ENCODE peak calls at places on chromosomes 13 and 19, in nine cellular contexts. One of them, this sample, is unnamed.
A peak's percentile ranks its signal among the peaks of the same experiment; 100 is the strongest.

GRCh38 chr13:40672310-40673060 is 6.0 kb upstream of the FOXO1 start:
- DNase-seq in A673: peak; percentile 82
- DNase-seq in kidney epithelial cell: no peak
- DNase-seq in Peyer's patch: no peak
- DNase-seq in Caco-2: no peak
- DNase-seq in right lobe of liver: no peak
- DNase-seq in mammary epithelial cell: peak; percentile 85
- DNase-seq in BJ: peak; percentile 39
- DNase-seq in GM23338: peak; percentile 72
- DNase-seq in this sample: no peak

GRCh38 chr19:56211718-56212117 is 9.6 kb downstream of the ZSCAN5C start:
- DNase-seq in mammary epithelial cell: no peak
- DNase-seq in Caco-2: no peak
- DNase-seq in Peyer's patch: no peak
- DNase-seq in kidney epithelial cell: no peak
- DNase-seq in BJ: no peak
- DNase-seq in right lobe of liver: no peak
- DNase-seq in A673: no peak
- DNase-seq in GM23338: peak; percentile 23
- DNase-seq in this sample: no peak

GRCh38 chr19:20325151-20325550 is 158.1 kb downstream of the ZNF486 start:
- DNase-seq in A673: no peak
- DNase-seq in kidney epithelial cell: no peak
- DNase-seq in GM23338: no peak
- DNase-seq in Caco-2: no peak
- DNase-seq in mammary epithelial cell: no peak
- DNase-seq in BJ: no peak
- DNase-seq in Peyer's patch: no peak
- DNase-seq in right lobe of liver: no peak
- DNase-seq in this sample: no peak

GRCh38 chr13:61084983-61085382 is 330.7 kb downstream of the PCDH20 start:
- DNase-seq in Peyer's patch: no peak
- DNase-seq in right lobe of liver: no peak
- DNase-seq in GM23338: no peak
- DNase-seq in mammary epithelial cell: no peak
- DNase-seq in kidney epithelial cell: no peak
- DNase-seq in Caco-2: no peak
- DNase-seq in A673: peak; percentile 20
- DNase-seq in BJ: no peak
- DNase-seq in this sample: no peak

GRCh38 chr19:54137114-54137912 is at the start of gene CNOT3:
- DNase-seq in Caco-2: peak; percentile 100
- DNase-seq in BJ: peak; percentile 100
- DNase-seq in right lobe of liver: peak; percentile 100
- DNase-seq in mammary epithelial cell: peak; percentile 100
- DNase-seq in Peyer's patch: peak; percentile 98
- DNase-seq in GM23338: peak; percentile 100
- DNase-seq in A673: peak; percentile 100
- DNase-seq in kidney epithelial cell: peak; percentile 100
- DNase-seq in this sample: peak; percentile 100

GRCh38 chr13:25375727-25376358 is 4.1 kb downstream of the ATP8A2 start:
- DNase-seq in BJ: no peak
- DNase-seq in mammary epithelial cell: peak; percentile 14
- DNase-seq in A673: peak; percentile 76
- DNase-seq in GM23338: peak; percentile 80
- DNase-seq in kidney epithelial cell: no peak
- DNase-seq in Caco-2: peak; percentile 49
- DNase-seq in right lobe of liver: no peak
- DNase-seq in Peyer's patch: no peak
- DNase-seq in this sample: no peak

GRCh38 chr19:48842744-48843162 is 6.5 kb upstream of the HSD17B14 start:
- DNase-seq in Caco-2: peak; percentile 67
- DNase-seq in GM23338: peak; percentile 93
- DNase-seq in mammary epithelial cell: no peak
- DNase-seq in A673: peak; percentile 70
- DNase-seq in right lobe of liver: no peak
- DNase-seq in BJ: no peak
- DNase-seq in kidney epithelial cell: no peak
- DNase-seq in Peyer's patch: peak; percentile 41
- DNase-seq in this sample: no peak

GRCh38 chr19:56301886-56302620 is 12.6 kb downstream of the ZSCAN5A start:
- DNase-seq in BJ: no peak
- DNase-seq in Caco-2: no peak
- DNase-seq in GM23338: no peak
- DNase-seq in Peyer's patch: no peak
- DNase-seq in mammary epithelial cell: no peak
- DNase-seq in A673: peak; percentile 14
- DNase-seq in kidney epithelial cell: no peak
- DNase-seq in right lobe of liver: no peak
- DNase-seq in this sample: no peak

GRCh38 chr13:107025991-107026390 is 458.1 kb upstream of the ARGLU1 start:
- DNase-seq in A673: no peak
- DNase-seq in BJ: no peak
- DNase-seq in kidney epithelial cell: no peak
- DNase-seq in Peyer's patch: no peak
- DNase-seq in mammary epithelial cell: peak; percentile 2
- DNase-seq in GM23338: no peak
- DNase-seq in Caco-2: no peak
- DNase-seq in right lobe of liver: no peak
- DNase-seq in this sample: peak; percentile 95

GRCh38 chr13:41533676-41534075 is 76.3 kb downstream of the RGCC start:
- DNase-seq in Caco-2: no peak
- DNase-seq in GM23338: no peak
- DNase-seq in BJ: no peak
- DNase-seq in kidney epithelial cell: no peak
- DNase-seq in Peyer's patch: no peak
- DNase-seq in mammary epithelial cell: no peak
- DNase-seq in A673: no peak
- DNase-seq in right lobe of liver: no peak
- DNase-seq in this sample: no peak

GRCh38 chr13:32581177-32581786 is 5.0 kb upstream of the PDS5B start:
- DNase-seq in Peyer's patch: no peak
- DNase-seq in A673: peak; percentile 54
- DNase-seq in kidney epithelial cell: no peak
- DNase-seq in right lobe of liver: no peak
- DNase-seq in Caco-2: no peak
- DNase-seq in GM23338: peak; percentile 33
- DNase-seq in BJ: no peak
- DNase-seq in mammary epithelial cell: no peak
- DNase-seq in this sample: no peak

GRCh38 chr19:55305491-55305890 is 19.6 kb downstream of the TMEM150B start:
- DNase-seq in GM23338: peak; percentile 88
- DNase-seq in right lobe of liver: no peak
- DNase-seq in BJ: no peak
- DNase-seq in kidney epithelial cell: no peak
- DNase-seq in mammary epithelial cell: peak; percentile 18
- DNase-seq in Peyer's patch: peak; percentile 36
- DNase-seq in A673: peak; percentile 64
- DNase-seq in Caco-2: peak; percentile 68
- DNase-seq in this sample: no peak

GRCh38 chr13:99085139-99085845 is 107.4 kb upstream of the DOCK9 start:
- DNase-seq in right lobe of liver: no peak
- DNase-seq in BJ: no peak
- DNase-seq in Peyer's patch: no peak
- DNase-seq in A673: no peak
- DNase-seq in GM23338: peak; percentile 55
- DNase-seq in mammary epithelial cell: no peak
- DNase-seq in Caco-2: no peak
- DNase-seq in kidney epithelial cell: no peak
- DNase-seq in this sample: no peak

GRCh38 chr13:95447766-95448165 is 104.8 kb upstream of the CLDN10 start:
- DNase-seq in mammary epithelial cell: no peak
- DNase-seq in Caco-2: no peak
- DNase-seq in right lobe of liver: no peak
- DNase-seq in BJ: no peak
- DNase-seq in GM23338: peak; percentile 22
- DNase-seq in kidney epithelial cell: no peak
- DNase-seq in Peyer's patch: no peak
- DNase-seq in A673: no peak
- DNase-seq in this sample: no peak

GRCh38 chr13:73142091-73142490 is 83.3 kb downstream of the KLF5 start:
- DNase-seq in Peyer's patch: no peak
- DNase-seq in Caco-2: no peak
- DNase-seq in BJ: no peak
- DNase-seq in kidney epithelial cell: no peak
- DNase-seq in mammary epithelial cell: no peak
- DNase-seq in GM23338: no peak
- DNase-seq in A673: peak; percentile 10
- DNase-seq in right lobe of liver: no peak
- DNase-seq in this sample: no peak

DNA sequence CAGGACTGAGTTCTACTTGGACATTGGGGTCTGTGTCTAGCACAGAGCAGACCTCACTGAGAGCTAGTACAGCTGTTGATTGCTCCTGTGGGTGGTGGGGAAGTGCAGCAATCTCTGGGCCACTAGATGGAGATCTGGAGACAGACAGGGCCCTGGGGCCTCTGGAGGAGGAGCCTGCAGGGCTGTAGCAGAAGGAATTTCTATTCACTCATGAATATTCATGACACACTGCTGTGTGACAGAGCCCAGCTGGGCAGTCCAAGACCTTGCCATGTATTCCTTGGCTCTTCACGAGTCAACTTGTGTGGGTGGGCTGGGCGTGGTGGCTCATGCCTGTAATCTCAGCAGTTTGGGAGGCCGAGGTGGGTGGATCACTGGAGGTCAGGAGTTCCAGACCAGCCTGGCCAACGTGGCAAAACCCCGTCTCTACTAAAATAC is 37.5 kb downstream of the SUGP2 start:
- DNase-seq in A673: peak; percentile 97
- DNase-seq in Caco-2: peak; percentile 72
- DNase-seq in GM23338: peak; percentile 93
- DNase-seq in right lobe of liver: no peak
- DNase-seq in Peyer's patch: no peak
- DNase-seq in mammary epithelial cell: peak; percentile 58
- DNase-seq in BJ: peak; percentile 50
- DNase-seq in kidney epithelial cell: peak; percentile 65
- DNase-seq in this sample: no peak
- H3K36me3 ChIP-seq in A673: peaks cover 53% of the 10 kb centered on the region
- H3K36me3 ChIP-seq in Caco-2: no peaks in the 10 kb centered on the region
- H3K36me3 ChIP-seq in GM23338: peaks cover 9% of the 10 kb centered on the region
- H3K36me3 ChIP-seq in right lobe of liver: peaks cover 26% of the 10 kb centered on the region
- H3K36me3 ChIP-seq in Peyer's patch: peaks cover 64% of the 10 kb centered on the region
- H3K36me3 ChIP-seq in mammary epithelial cell: peaks cover 12% of the 10 kb centered on the region
- H3K36me3 ChIP-seq in BJ: peaks cover 27% of the 10 kb centered on the region
- H3K36me3 ChIP-seq in kidney epithelial cell: peaks cover 4% of the 10 kb centered on the region
- H3K36me3 ChIP-seq in this sample: peaks cover 31% of the 10 kb centered on the region

DNA sequence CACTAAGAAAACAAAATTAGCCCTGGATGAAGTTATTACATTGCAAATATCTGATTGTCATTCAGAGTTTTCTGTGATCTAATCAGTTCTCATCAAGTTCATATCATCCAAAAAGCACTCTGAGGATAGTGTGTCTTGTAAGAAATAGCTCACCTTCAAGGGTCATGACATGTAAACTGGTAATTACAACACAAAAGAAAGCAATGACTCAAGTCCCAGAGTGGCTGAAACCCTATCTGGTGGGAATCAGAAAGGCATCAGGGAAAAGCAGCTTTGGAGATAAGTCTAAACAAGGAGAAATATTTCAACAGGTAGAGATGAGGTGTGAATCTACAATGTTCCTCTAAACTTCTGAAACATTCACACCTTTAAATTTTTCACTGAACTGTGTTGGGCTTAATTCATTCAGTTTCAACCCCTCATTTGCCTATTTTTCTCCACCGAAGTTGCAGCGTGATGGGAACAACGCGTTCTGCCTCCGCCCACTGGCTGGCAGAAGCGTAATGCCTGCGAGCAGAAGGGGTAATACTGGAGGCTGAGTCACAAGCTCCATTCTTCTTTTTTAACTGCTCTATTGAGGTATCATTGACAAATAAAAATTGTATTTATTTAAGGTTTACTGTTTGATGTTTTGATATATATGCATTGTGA is 155.2 kb upstream of the IPO5 start:
- DNase-seq in Caco-2: no peak
- DNase-seq in mammary epithelial cell: peak; percentile 63
- DNase-seq in right lobe of liver: no peak
- DNase-seq in Peyer's patch: no peak
- DNase-seq in kidney epithelial cell: no peak
- DNase-seq in A673: no peak
- DNase-seq in BJ: no peak
- DNase-seq in GM23338: peak; percentile 4
- DNase-seq in this sample: peak; percentile 69
- H3K4me3 ChIP-seq in Caco-2: no peak overlapping the region
- H3K4me3 ChIP-seq in mammary epithelial cell: no peak overlapping the region
- H3K4me3 ChIP-seq in right lobe of liver: no peak overlapping the region
- H3K4me3 ChIP-seq in Peyer's patch: no peak overlapping the region
- H3K4me3 ChIP-seq in kidney epithelial cell: no peak overlapping the region
- H3K4me3 ChIP-seq in A673: no peak overlapping the region
- H3K4me3 ChIP-seq in BJ: no peak overlapping the region
- H3K4me3 ChIP-seq in GM23338: no peak overlapping the region
- H3K4me3 ChIP-seq in this sample: no peak overlapping the region

GRCh38 chr19:10416380-10417257 is 3.7 kb upstream of the PDE4A start:
- DNase-seq in GM23338: peak; percentile 92
- DNase-seq in kidney epithelial cell: no peak
- DNase-seq in right lobe of liver: peak; percentile 94
- DNase-seq in Peyer's patch: peak; percentile 88
- DNase-seq in A673: peak; percentile 92
- DNase-seq in Caco-2: peak; percentile 84
- DNase-seq in mammary epithelial cell: peak; percentile 80
- DNase-seq in BJ: no peak
- DNase-seq in this sample: peak; percentile 94
- H3K36me3 ChIP-seq in GM23338: no peaks in the 10 kb centered on the region
- H3K36me3 ChIP-seq in kidney epithelial cell: no peaks in the 10 kb centered on the region
- H3K36me3 ChIP-seq in right lobe of liver: no peaks in the 10 kb centered on the region
- H3K36me3 ChIP-seq in Peyer's patch: no peaks in the 10 kb centered on the region
- H3K36me3 ChIP-seq in A673: no peaks in the 10 kb centered on the region
- H3K36me3 ChIP-seq in Caco-2: no peaks in the 10 kb centered on the region
- H3K36me3 ChIP-seq in mammary epithelial cell: no peaks in the 10 kb centered on the region
- H3K36me3 ChIP-seq in BJ: no peaks in the 10 kb centered on the region
- H3K36me3 ChIP-seq in this sample: no peaks in the 10 kb centered on the region

GRCh38 chr13:30722361-30722760 is 13.0 kb upstream of the ALOX5AP start:
- DNase-seq in GM23338: no peak
- DNase-seq in BJ: no peak
- DNase-seq in Peyer's patch: no peak
- DNase-seq in right lobe of liver: no peak
- DNase-seq in A673: no peak
- DNase-seq in kidney epithelial cell: no peak
- DNase-seq in mammary epithelial cell: no peak
- DNase-seq in Caco-2: no peak
- DNase-seq in this sample: no peak

GRCh38 chr13:30715837-30716236 is 19.5 kb upstream of the ALOX5AP start:
- DNase-seq in Caco-2: no peak
- DNase-seq in right lobe of liver: no peak
- DNase-seq in BJ: no peak
- DNase-seq in Peyer's patch: no peak
- DNase-seq in GM23338: no peak
- DNase-seq in A673: no peak
- DNase-seq in mammary epithelial cell: no peak
- DNase-seq in kidney epithelial cell: no peak
- DNase-seq in this sample: no peak

GRCh38 chr13:30720470-30720869 is 14.9 kb upstream of the ALOX5AP start:
- DNase-seq in A673: no peak
- DNase-seq in Peyer's patch: no peak
- DNase-seq in right lobe of liver: no peak
- DNase-seq in Caco-2: no peak
- DNase-seq in mammary epithelial cell: no peak
- DNase-seq in BJ: no peak
- DNase-seq in kidney epithelial cell: no peak
- DNase-seq in GM23338: no peak
- DNase-seq in this sample: no peak

GRCh38 chr13:30718661-30719520 is 16.5 kb upstream of the ALOX5AP start:
- DNase-seq in right lobe of liver: no peak
- DNase-seq in A673: no peak
- DNase-seq in BJ: peak; percentile 75
- DNase-seq in Peyer's patch: no peak
- DNase-seq in mammary epithelial cell: peak; percentile 85
- DNase-seq in GM23338: no peak
- DNase-seq in Caco-2: no peak
- DNase-seq in kidney epithelial cell: peak; percentile 75
- DNase-seq in this sample: no peak

GRCh38 chr13:30719521-30719914 is 15.8 kb upstream of the ALOX5AP start:
- DNase-seq in Caco-2: no peak
- DNase-seq in GM23338: no peak
- DNase-seq in A673: no peak
- DNase-seq in right lobe of liver: no peak
- DNase-seq in mammary epithelial cell: no peak
- DNase-seq in Peyer's patch: no peak
- DNase-seq in kidney epithelial cell: no peak
- DNase-seq in BJ: no peak
- DNase-seq in this sample: no peak
- H3K4me3 ChIP-seq in Caco-2: no peak overlapping the region
- H3K4me3 ChIP-seq in GM23338: no peak overlapping the region
- H3K4me3 ChIP-seq in A673: no peak overlapping the region
- H3K4me3 ChIP-seq in right lobe of liver: no peak overlapping the region
- H3K4me3 ChIP-seq in mammary epithelial cell: no peak overlapping the region
- H3K4me3 ChIP-seq in Peyer's patch: no peak overlapping the region
- H3K4me3 ChIP-seq in kidney epithelial cell: no peak overlapping the region
- H3K4me3 ChIP-seq in BJ: no peak overlapping the region
- H3K4me3 ChIP-seq in this sample: no peak overlapping the region